ENCODE peak calls at places on chromosomes 2 and 18, in six cellular contexts. A, C, H, T, O and Q are unnamed samples.

GRCh38 chr2:217604527-217605279 is 398.1 kb downstream of the TNS1 start:
- DNase-seq in A (no peak), C (no peak), H (peak), T (no peak), O (no peak), Q (no peak)

GRCh38 chr2:233000886-233001750 is 11.9 kb downstream of the NGEF start:
- DNase-seq in A (no peak), C (no peak), H (no peak), T (no peak), O (no peak), Q (no peak)

GRCh38 chr2:58594175-58594574 is 353.1 kb upstream of the FANCL start:
- DNase-seq in A (peak), C (no peak), H (no peak), T (no peak), O (no peak), Q (no peak)

GRCh38 chr2:239444626-239445625 is 44.1 kb upstream of the HDAC4 start:
- DNase-seq in A (no peak), C (peak), H (peak), T (no peak), O (no peak), Q (no peak)

GRCh38 chr2:109330056-109330455 is 201.1 kb downstream of the SH3RF3 start:
- DNase-seq in A (no peak), C (peak), H (no peak), T (no peak), O (no peak), Q (no peak)

GRCh38 chr2:32836961-32837360 is 109.8 kb upstream of the LTBP1 start:
- DNase-seq in A (no peak), C (no peak), H (no peak), T (no peak), O (no peak), Q (no peak)

GRCh38 chr18:79874553-79875530 is 76.6 kb downstream of the SLC66A2 start:
- DNase-seq in A (no peak), C (no peak), H (no peak), T (no peak), O (no peak), Q (no peak)

GRCh38 chr2:180990794-180991193 is 10.4 kb downstream of the UBE2E3 start:
- DNase-seq in A (no peak), C (no peak), H (no peak), T (no peak), O (no peak), Q (no peak)

GRCh38 chr2:237882510-237883481 is 23.4 kb downstream of the RAMP1 start:
- DNase-seq in A (peak), C (no peak), H (no peak), T (no peak), O (no peak), Q (no peak)

GRCh38 chr2:138948070-138948539 is 167.9 kb upstream of the NXPH2 start:
- DNase-seq in A (no peak), C (peak), H (peak), T (no peak), O (no peak), Q (no peak)

GRCh38 chr2:238262496-238263122 is 22.8 kb upstream of the HES6 start:
- DNase-seq in A (no peak), C (no peak), H (no peak), T (no peak), O (no peak), Q (no peak)

GRCh38 chr2:140457483-140457882 is 1673.3 kb downstream of the LRP1B start:
- DNase-seq in A (no peak), C (no peak), H (no peak), T (no peak), O (no peak), Q (no peak)